ENCODE peak calls at places on chromosome 3, in seven cellular contexts. R is stomach, J is sigmoid colon, F is NB4, C is endothelial cell of umbilical vein, O is adrenal gland, S is IMR-90. B is an unnamed sample.

GRCh38 chr3:23275061-23275460 is 71.9 kb downstream of the UBE2E2 start:
- DNase-seq in R (no peak), J (no peak), F (no peak), C (no peak), O (no peak), S (no peak), B (no peak)

GRCh38 chr3:109109574-109109973 is 8.4 kb downstream of the MORC1 start:
- DNase-seq in R (no peak), J (no peak), F (no peak), C (no peak), O (no peak), S (no peak), B (no peak)

GRCh38 chr3:50358927-50359759 is at the start of gene TMEM115:
- DNase-seq in R (peak), J (peak), F (peak), C (peak), O (peak), S (peak), B (peak)

GRCh38 chr3:12884790-12885584 is 43.6 kb upstream of the RPL32 start:
- DNase-seq in R (no peak), J (no peak), F (no peak), C (no peak), O (no peak), S (no peak), B (no peak)

GRCh38 chr3:46168583-46168982 is 39.5 kb downstream of the CCR1 start:
- DNase-seq in R (no peak), J (no peak), F (no peak), C (no peak), O (no peak), S (peak), B (no peak)

GRCh38 chr3:195704433-195704999 is 16.3 kb upstream of the MUC20 start:
- DNase-seq in R (no peak), J (no peak), F (no peak), C (no peak), O (no peak), S (no peak), B (peak)

GRCh38 chr3:175951047-175951694 is 1092.0 kb downstream of the NAALADL2 start:
- DNase-seq in R (no peak), J (no peak), F (no peak), C (no peak), O (no peak), S (peak), B (no peak)

GRCh38 chr3:125573216-125573615 is 22.1 kb downstream of the OSBPL11 start:
- DNase-seq in R (no peak), J (no peak), F (no peak), C (no peak), O (no peak), S (no peak), B (no peak)

GRCh38 chr3:30524357-30525040 is 81.9 kb upstream of the TGFBR2 start:
- DNase-seq in R (no peak), J (no peak), F (no peak), C (no peak), O (no peak), S (no peak), B (no peak)

GRCh38 chr3:59818033-59818936 is 768.5 kb upstream of the CFAP20DC start:
- DNase-seq in R (peak), J (peak), F (no peak), C (no peak), O (peak), S (peak), B (peak)

GRCh38 chr3:106372293-106372648 is 503.5 kb upstream of the CBLB start:
- DNase-seq in R (no peak), J (no peak), F (no peak), C (no peak), O (no peak), S (no peak), B (no peak)

GRCh38 chr3:55526332-55527030 is 39.4 kb upstream of the WNT5A start:
- DNase-seq in R (peak), J (no peak), F (no peak), C (no peak), O (no peak), S (no peak), B (no peak)

GRCh38 chr3:70249509-70250160 is 62.8 kb downstream of the MDFIC2 start:
- DNase-seq in R (no peak), J (no peak), F (no peak), C (peak), O (no peak), S (no peak), B (no peak)

GRCh38 chr3:143157957-143158548 is 38.5 kb downstream of the CHST2 start:
- DNase-seq in R (no peak), J (no peak), F (no peak), C (no peak), O (no peak), S (no peak), B (no peak)

GRCh38 chr3:87564438-87564837 is 288.1 kb upstream of the POU1F1 start:
- DNase-seq in R (no peak), J (no peak), F (no peak), C (no peak), O (no peak), S (no peak), B (no peak)

GRCh38 chr3:133413166-133414020 is 13.5 kb downstream of the BFSP2 start:
- DNase-seq in R (no peak), J (no peak), F (peak), C (no peak), O (no peak), S (peak), B (no peak)

GRCh38 chr3:29914861-29915524 is 634.1 kb downstream of the RBMS3 start:
- DNase-seq in R (no peak), J (no peak), F (no peak), C (no peak), O (no peak), S (peak), B (no peak)

GRCh38 chr3:113521981-113522380 is 7.0 kb upstream of the SPICE1 start:
- DNase-seq in R (no peak), J (no peak), F (no peak), C (no peak), O (no peak), S (no peak), B (no peak)

GRCh38 chr3:151067158-151067557 is 18.3 kb upstream of the MED12L start:
- DNase-seq in R (no peak), J (no peak), F (peak), C (no peak), O (no peak), S (no peak), B (no peak)

GRCh38 chr3:114299421-114299820 is 5.6 kb downstream of the TIGIT start:
- DNase-seq in R (no peak), J (no peak), F (peak), C (peak), O (peak), S (no peak), B (no peak)

GRCh38 chr3:78511840-78512239 is 1256.0 kb downstream of the ROBO1 start:
- DNase-seq in R (no peak), J (no peak), F (no peak), C (no peak), O (no peak), S (no peak), B (no peak)

GRCh38 chr3:21055015-21055414 is 696.0 kb downstream of the ZNF385D start:
- DNase-seq in R (no peak), J (no peak), F (no peak), C (no peak), O (no peak), S (no peak), B (no peak)

GRCh38 chr3:104952587-104952986 is 414.1 kb upstream of the ALCAM start:
- DNase-seq in R (peak), J (no peak), F (no peak), C (peak), O (no peak), S (peak), B (no peak)

GRCh38 chr3:145942052-145942451 is 218.9 kb downstream of the PLOD2 start:
- DNase-seq in R (no peak), J (no peak), F (no peak), C (no peak), O (no peak), S (no peak), B (no peak)

GRCh38 chr3:126345231-126345630 is 12.0 kb downstream of the KLF15 start:
- DNase-seq in R (no peak), J (no peak), F (no peak), C (no peak), O (no peak), S (no peak), B (no peak)

GRCh38 chr3:21271606-21272016 is 479.4 kb downstream of the ZNF385D start:
- DNase-seq in R (no peak), J (no peak), F (no peak), C (no peak), O (no peak), S (no peak), B (no peak)

GRCh38 chr3:33144433-33144832 is 30.6 kb downstream of the CRTAP start:
- DNase-seq in R (no peak), J (no peak), F (peak), C (no peak), O (no peak), S (no peak), B (peak)

GRCh38 chr3:178777718-178778411 is 241.6 kb downstream of the KCNMB2 start:
- DNase-seq in R (no peak), J (no peak), F (no peak), C (no peak), O (peak), S (peak), B (no peak)

GRCh38 chr3:170372190-170372879 is 14.8 kb downstream of the SKIL start:
- DNase-seq in R (no peak), J (no peak), F (no peak), C (no peak), O (no peak), S (peak), B (no peak)

GRCh38 chr3:144257381-144257780 is 285.8 kb downstream of the DIPK2A start:
- DNase-seq in R (no peak), J (no peak), F (no peak), C (no peak), O (no peak), S (no peak), B (no peak)

GRCh38 chr3:52811452-52812011 is 16.9 kb downstream of the ITIH3 start:
- DNase-seq in R (no peak), J (no peak), F (no peak), C (no peak), O (no peak), S (no peak), B (no peak)

GRCh38 chr3:43155464-43156121 is 49.7 kb upstream of the POMGNT2 start:
- DNase-seq in R (peak), J (peak), F (peak), C (peak), O (peak), S (peak), B (peak)

GRCh38 chr3:64138656-64139375 is 86.5 kb downstream of the PRICKLE2 start:
- DNase-seq in R (no peak), J (no peak), F (no peak), C (no peak), O (no peak), S (no peak), B (no peak)

GRCh38 chr3:115085197-115085865 is 61.8 kb downstream of the ZBTB20 start:
- DNase-seq in R (no peak), J (no peak), F (no peak), C (no peak), O (no peak), S (no peak), B (no peak)

GRCh38 chr3:120093119-120093922 is 926 bp downstream of the GSK3B start:
- DNase-seq in R (no peak), J (no peak), F (peak), C (peak), O (peak), S (peak), B (no peak)

GRCh38 chr3:165568907-165569462 is 268.2 kb downstream of the BCHE start:
- DNase-seq in R (no peak), J (no peak), F (no peak), C (no peak), O (no peak), S (no peak), B (no peak)

GRCh38 chr3:32176989-32177701 is 61.3 kb upstream of the CMTM8 start:
- DNase-seq in R (peak), J (no peak), F (peak), C (peak), O (peak), S (peak), B (no peak)

GRCh38 chr3:49717539-49718418 is 1.7 kb downstream of the AMIGO3 start:
- DNase-seq in R (no peak), J (no peak), F (no peak), C (no peak), O (peak), S (no peak), B (no peak)

GRCh38 chr3:39166932-39167532 is 13.6 kb upstream of the CSRNP1 start:
- DNase-seq in R (peak), J (peak), F (peak), C (peak), O (peak), S (peak), B (no peak)

GRCh38 chr3:137714551-137714950 is 49.6 kb upstream of the SOX14 start:
- DNase-seq in R (no peak), J (no peak), F (no peak), C (no peak), O (no peak), S (no peak), B (no peak)

GRCh38 chr3:137709011-137709601 is 55.0 kb upstream of the SOX14 start:
- DNase-seq in R (no peak), J (no peak), F (peak), C (no peak), O (no peak), S (no peak), B (no peak)
- TF ChIP-seq POLR2A in R (no peak), J (no peak), F (no peak), C (no peak), O (no peak), S (no peak), B (no peak)

DNA sequence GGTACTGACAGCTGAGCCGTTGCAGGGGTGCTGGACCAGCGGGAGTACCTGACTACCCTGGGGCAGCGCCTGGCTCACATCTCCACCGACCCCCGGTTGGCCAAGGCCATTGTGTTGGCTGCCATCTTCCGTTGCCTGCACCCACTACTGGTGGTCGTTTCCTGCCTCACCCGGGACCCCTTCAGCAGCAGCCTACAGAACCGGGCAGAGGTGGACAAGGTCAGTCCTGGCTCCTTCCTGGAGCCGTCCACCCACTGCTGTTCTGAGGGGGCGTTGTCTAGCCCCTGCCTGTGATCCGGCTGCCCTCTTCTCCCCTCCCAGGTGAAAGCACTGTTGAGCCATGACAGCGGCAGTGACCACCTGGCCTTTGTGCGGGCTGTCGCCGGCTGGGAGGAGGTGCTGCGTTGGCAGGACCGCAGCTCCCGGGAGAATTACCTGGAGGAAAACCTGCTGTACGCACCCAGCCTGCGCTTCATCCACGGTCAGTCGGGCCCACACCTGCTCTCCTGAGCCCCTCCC is 45.7 kb downstream of the DHX30 start:
- DNase-seq in R (no peak), J (no peak), F (no peak), C (no peak), O (no peak), S (no peak), B (no peak)
- TF ChIP-seq POLR2A in R (no peak), J (no peak), F (no peak), C (no peak), O (no peak), S (no peak), B (no peak)

DNA sequence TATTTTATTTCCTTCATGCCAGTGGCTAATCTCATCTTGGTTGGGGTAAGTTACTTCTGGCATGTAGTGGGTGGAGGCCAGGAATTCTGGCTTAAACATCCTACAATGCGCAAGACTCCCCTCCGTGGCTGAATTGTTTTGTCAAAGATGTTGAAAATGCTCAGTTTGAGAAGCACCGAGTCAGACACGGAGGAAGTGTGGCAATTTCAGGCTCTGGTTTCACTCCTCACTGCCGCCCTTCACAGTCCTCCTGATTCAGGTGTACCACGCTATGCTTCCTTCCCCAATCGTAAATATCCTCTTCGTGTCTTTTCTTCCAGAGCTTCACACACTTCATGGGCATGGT is 150.7 kb downstream of the OPA1 start:
- DNase-seq in R (no peak), J (no peak), F (peak), C (no peak), O (no peak), S (no peak), B (no peak)
- TF ChIP-seq POLR2A in R (no peak), J (no peak), F (no peak), C (no peak), O (no peak), S (no peak), B (no peak)

GRCh38 chr3:159764211-159765024 is 224.2 kb upstream of the IL12A start:
- DNase-seq in R (no peak), J (peak), F (no peak), C (no peak), O (peak), S (peak), B (no peak)
- TF ChIP-seq POLR2A in R (peak), J (peak), F (no peak), C (peak), O (no peak), S (peak), B (no peak)

GRCh38 chr3:184017672-184018423 is at the start of gene ABCC5:
- DNase-seq in R (peak), J (peak), F (peak), C (peak), O (peak), S (peak), B (peak)
- TF ChIP-seq POLR2A in R (no peak), J (no peak), F (peak), C (peak), O (no peak), S (peak), B (no peak)

B was measured in esophagus muscularis mucosa.